ENCODE peak calls at places on chromosome 12, in four cellular contexts. F, U, P and J are unnamed samples.

GRCh38 chr12:27524839-27525238 is 833 bp downstream of the PPFIBP1 start:
- DNase-seq in F (no peak), U (no peak), P (no peak), J (peak; percentile 69)

GRCh38 chr12:9351136-9351535 is 142.9 kb upstream of the PZP start:
- DNase-seq in F (no peak), U (no peak), P (no peak), J (no peak)

GRCh38 chr12:50589650-50590435 is 85.1 kb downstream of the DIP2B start:
- DNase-seq in F (no peak), U (no peak), P (peak; percentile 75), J (peak; percentile 63)

GRCh38 chr12:105409286-105409685 is 78.8 kb downstream of the C12orf75 start:
- DNase-seq in F (no peak), U (no peak), P (no peak), J (no peak)

GRCh38 chr12:65511134-65511912 is 232.8 kb downstream of the MSRB3 start:
- DNase-seq in F (no peak), U (no peak), P (no peak), J (peak; percentile 14)

GRCh38 chr12:122961551-122962329 is 4.5 kb downstream of the ABCB9 start:
- DNase-seq in F (no peak), U (no peak), P (no peak), J (peak; percentile 43)

GRCh38 chr12:132597333-132598283 is 12.8 kb downstream of the LRCOL1 start:
- DNase-seq in F (peak; percentile 62), U (no peak), P (no peak), J (peak; percentile 53)

GRCh38 chr12:121452356-121453021 is 52.6 kb downstream of the RNF34 start:
- DNase-seq in F (no peak), U (no peak), P (no peak), J (peak; percentile 6)

GRCh38 chr12:59596232-59597143 is 659 bp downstream of the SLC16A7 start:
- DNase-seq in F (peak; percentile 77), U (peak; percentile 16), P (no peak), J (peak; percentile 73)

GRCh38 chr12:57006809-57007475 is 596 bp upstream of the ZBTB39 start:
- DNase-seq in F (no peak), U (no peak), P (no peak), J (no peak)

GRCh38 chr12:57325395-57325794 is 74.4 kb upstream of the STAC3 start:
- DNase-seq in F (no peak), U (no peak), P (no peak), J (no peak)

GRCh38 chr12:65606008-65606766 is 218.1 kb upstream of the HMGA2 start:
- DNase-seq in F (no peak), U (no peak), P (peak; percentile 14), J (no peak)

DNA sequence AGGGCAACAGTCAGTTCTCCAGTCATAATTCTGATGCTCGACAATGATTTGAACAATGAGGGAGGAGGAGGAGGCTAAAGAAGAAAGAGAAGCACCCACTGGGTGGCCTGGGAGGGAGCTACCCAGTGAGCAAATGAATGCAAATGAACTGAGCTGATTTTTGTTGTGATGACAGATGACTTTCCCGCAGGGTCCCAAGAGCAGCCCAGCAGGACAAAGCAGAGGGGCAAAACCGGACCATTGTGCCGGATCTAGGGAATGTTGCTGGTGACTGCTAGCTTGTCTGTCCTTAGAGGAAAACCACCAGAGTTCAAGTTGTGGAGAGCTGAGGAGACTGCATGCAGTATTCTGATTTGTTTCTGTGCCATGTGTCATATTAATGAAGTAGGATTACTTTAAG is 162.8 kb downstream of the MON2 start:
- DNase-seq in F (no peak), U (no peak), P (no peak), J (no peak)
- H3K79me2 ChIP-seq in F (no peaks in the 10 kb centered on the region), U (no peaks in the 10 kb centered on the region), P (no peaks in the 10 kb centered on the region), J (no peaks in the 10 kb centered on the region)

GRCh38 chr12:120090626-120091295 is 25.8 kb downstream of the RAB35 start:
- DNase-seq in F (no peak), U (no peak), P (no peak), J (no peak)

GRCh38 chr12:120093336-120093591 is 23.3 kb downstream of the RAB35 start:
- DNase-seq in F (no peak), U (no peak), P (no peak), J (no peak)

GRCh38 chr12:120092531-120093335 is 23.8 kb downstream of the RAB35 start:
- DNase-seq in F (no peak), U (peak; percentile 32), P (no peak), J (no peak)

GRCh38 chr12:120090211-120090610 is 26.3 kb downstream of the RAB35 start:
- DNase-seq in F (no peak), U (no peak), P (no peak), J (no peak)

GRCh38 chr12:120091371-120092090 is 25.0 kb downstream of the RAB35 start:
- DNase-seq in F (no peak), U (no peak), P (no peak), J (no peak)
- TF ChIP-seq POLR2AphosphoS5 in F (no peak), U (no peak), P (no peak), J (no peak)

GRCh38 chr12:93581370-93581769 is 8.9 kb downstream of the SOCS2 start:
- DNase-seq in F (no peak), U (no peak), P (no peak), J (no peak)

GRCh38 chr12:93580682-93581081 is 8.2 kb downstream of the SOCS2 start:
- DNase-seq in F (no peak), U (no peak), P (no peak), J (no peak)

GRCh38 chr12:93573552-93574223 is 1.2 kb downstream of the SOCS2 start:
- DNase-seq in F (no peak), U (no peak), P (no peak), J (no peak)

GRCh38 chr12:93578221-93578620 is 5.7 kb downstream of the SOCS2 start:
- DNase-seq in F (no peak), U (no peak), P (no peak), J (no peak)

GRCh38 chr12:93577222-93577621 is 4.7 kb downstream of the SOCS2 start:
- DNase-seq in F (no peak), U (no peak), P (no peak), J (no peak)
- TF ChIP-seq JUN in F (no peak), U (no peak), P (no peak), J (no peak)

GRCh38 chr12:15705606-15706005 is 83.6 kb downstream of the EPS8 start:
- DNase-seq in F (no peak), U (no peak), P (no peak), J (peak; percentile 57)

GRCh38 chr12:15709524-15709923 is 79.7 kb downstream of the EPS8 start:
- DNase-seq in F (no peak), U (no peak), P (no peak), J (no peak)

GRCh38 chr12:15708396-15709070 is 80.7 kb downstream of the EPS8 start:
- DNase-seq in F (no peak), U (peak; percentile 55), P (no peak), J (no peak)

GRCh38 chr12:15707516-15708199 is 81.5 kb downstream of the EPS8 start:
- DNase-seq in F (no peak), U (no peak), P (no peak), J (no peak)

GRCh38 chr12:15706010-15706676 is 83.0 kb downstream of the EPS8 start:
- DNase-seq in F (no peak), U (no peak), P (no peak), J (no peak)
- H3K79me2 ChIP-seq in F (no peaks in the 10 kb centered on the region), U (peaks cover 55% of the 10 kb centered on the region), P (no peaks in the 10 kb centered on the region), J (no peaks in the 10 kb centered on the region)

DNA sequence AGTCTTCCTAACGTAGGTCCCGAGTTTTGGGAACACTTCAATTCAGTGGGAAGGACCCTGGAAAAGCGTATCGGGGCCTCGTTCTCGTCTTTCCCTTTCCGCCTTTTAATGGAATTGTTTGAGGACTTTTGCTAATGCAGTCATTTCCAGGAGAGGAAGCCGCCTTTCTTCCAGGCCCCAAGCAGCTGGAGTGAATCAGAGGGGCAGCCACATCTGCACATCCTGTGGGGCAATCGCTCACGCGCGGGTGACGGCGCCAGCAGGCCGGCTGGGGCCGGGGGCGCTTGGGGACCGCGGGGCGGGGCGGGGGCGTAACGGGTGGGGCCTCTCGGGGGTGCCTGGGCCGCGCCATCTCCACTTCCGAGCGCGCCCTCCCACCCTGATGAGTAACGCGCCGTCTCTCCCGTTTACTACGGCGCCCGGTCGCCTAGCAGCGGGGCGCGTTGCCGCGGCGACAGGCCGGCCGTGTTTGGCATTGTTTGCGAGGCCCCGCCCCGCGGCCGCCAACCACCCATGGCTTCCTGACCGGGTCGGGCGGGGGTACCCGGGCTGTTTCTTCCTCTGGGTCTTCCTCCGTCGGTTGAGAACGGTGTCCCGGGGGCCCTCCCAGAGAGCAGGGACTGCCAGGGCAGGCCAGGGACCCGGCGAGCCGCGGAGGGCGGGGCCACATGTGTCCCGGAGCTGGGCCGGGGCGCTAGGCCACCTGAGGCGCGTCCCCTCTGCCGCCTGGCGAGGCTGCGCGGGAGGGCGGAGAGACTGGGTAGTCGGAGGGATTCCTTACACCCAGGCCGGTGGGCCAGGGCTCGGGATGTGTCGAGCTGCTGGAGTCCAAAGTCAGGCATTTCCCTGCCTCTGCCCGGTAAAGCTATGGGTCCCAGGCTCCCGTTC is 2.3 kb downstream of the GSG1 start:
- DNase-seq in F (peak; percentile 92), U (peak; percentile 47), P (peak; percentile 71), J (peak; percentile 95)
- TF ChIP-seq POLR2AphosphoS5 in F (peak; percentile 25), U (no peak), P (no peak), J (peak; percentile 95)

GRCh38 chr12:19412844-19413243 is 26.4 kb upstream of the AEBP2 start:
- DNase-seq in F (no peak), U (no peak), P (no peak), J (no peak)
- TF ChIP-seq JUN in F (no peak), U (no peak), P (no peak), J (no peak)

DNA sequence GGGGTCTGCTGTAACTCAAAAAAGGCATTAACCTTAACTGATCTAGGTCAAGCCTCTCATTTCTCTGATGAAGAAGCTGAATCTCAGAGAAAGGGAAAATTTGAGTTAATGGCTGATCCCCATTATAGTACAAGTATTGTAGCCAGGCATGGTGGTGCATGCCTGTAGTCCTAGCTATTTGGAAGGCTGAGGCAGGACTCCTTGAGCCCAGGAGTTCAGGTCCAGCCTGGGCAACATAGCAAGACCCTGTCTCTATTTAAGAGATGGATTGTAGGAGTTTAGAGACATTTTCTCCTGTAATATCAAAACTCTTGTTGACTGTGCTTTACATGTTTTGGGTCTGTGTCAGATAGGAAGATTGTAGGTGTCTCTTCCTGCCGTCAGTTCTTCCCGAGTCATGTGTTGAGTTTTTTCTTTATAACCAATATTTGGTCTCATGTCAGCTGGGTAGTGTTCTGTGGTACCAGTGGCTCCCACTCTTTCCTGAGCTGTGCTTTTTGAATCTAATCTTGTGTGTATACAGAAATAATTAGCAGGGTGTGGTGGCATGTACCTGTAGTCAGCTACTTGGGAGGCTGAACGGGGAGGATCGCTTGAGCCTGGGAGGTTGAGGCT is 8.6 kb downstream of the COPZ1 start:
- DNase-seq in F (no peak), U (no peak), P (no peak), J (no peak)
- H3K79me2 ChIP-seq in F (no peaks in the 10 kb centered on the region), U (peaks cover 28% of the 10 kb centered on the region), P (peaks cover 91% of the 10 kb centered on the region), J (peaks cover 31% of the 10 kb centered on the region)

DNA sequence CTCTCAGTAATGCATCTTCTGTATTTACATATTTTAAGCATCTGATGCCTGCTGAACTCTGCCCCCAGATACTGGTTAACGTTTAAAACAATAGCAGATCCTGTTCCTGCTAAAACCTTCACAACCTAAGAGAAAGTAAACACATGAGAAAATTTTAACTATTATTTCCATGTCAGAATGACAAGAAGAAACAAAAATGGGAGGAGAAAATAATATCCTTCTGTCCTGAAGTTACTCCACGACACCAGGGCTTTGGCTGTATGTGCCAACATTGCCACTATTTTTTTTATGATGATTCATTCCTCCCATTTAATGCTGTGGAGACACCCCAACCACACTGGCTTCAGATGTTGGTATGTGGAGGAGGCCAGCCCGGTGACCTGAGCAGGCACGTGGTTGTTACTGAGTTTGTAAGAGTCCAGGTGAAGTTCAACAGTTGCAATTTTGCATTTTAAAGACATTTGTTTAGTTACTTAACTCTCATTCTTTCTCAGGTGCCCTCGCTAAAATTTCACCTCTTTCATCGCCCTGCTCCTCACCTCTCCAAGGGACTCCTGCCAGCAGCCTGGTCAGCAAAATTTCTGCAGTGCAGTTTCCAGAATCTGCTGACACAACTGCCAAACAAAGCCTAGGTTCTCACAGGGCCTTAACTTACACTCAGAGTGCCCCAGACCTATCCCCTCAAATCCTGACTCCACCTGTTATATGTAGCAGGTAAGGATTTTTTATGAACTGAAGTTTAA is 65.5 kb upstream of the SLCO1C1 start:
- DNase-seq in F (no peak), U (peak; percentile 84), P (no peak), J (peak; percentile 81)
- TF ChIP-seq POLR2AphosphoS5 in F (no peak), U (no peak), P (no peak), J (no peak)